ENCODE peak calls at places on chromosomes 12 and 14, in ten cellular contexts. R is HCT116, U is suprapubic skin, V is endothelial cell of umbilical vein, L is transverse colon, O is HepG2, D is stomach, Y is breast epithelium, N is spleen, S is H1. K is an unnamed sample.
A peak's percentile ranks its signal among the peaks of the same experiment; 100 is the strongest.

GRCh38 chr12:2363836-2364565 is 311.2 kb downstream of the CACNA1C start:
- DNase-seq in R (no peak), U (peak; percentile 20), V (no peak), L (peak; percentile 56), O (no peak), D (no peak), Y (no peak), N (no peak), S (no peak), K (peak; percentile 62)

GRCh38 chr12:100574262-100575074 is 984 bp downstream of the GAS2L3 start:
- DNase-seq in R (no peak), U (no peak), V (no peak), L (no peak), O (no peak), D (no peak), Y (no peak), N (no peak), S (no peak), K (no peak)

GRCh38 chr12:111596985-111597730 is 2.0 kb downstream of the ATXN2 start:
- DNase-seq in R (peak; percentile 59), U (no peak), V (peak; percentile 81), L (peak; percentile 68), O (peak; percentile 70), D (peak; percentile 65), Y (peak; percentile 43), N (peak; percentile 78), S (peak; percentile 63), K (peak; percentile 68)

GRCh38 chr12:12282761-12283160 is 15.9 kb upstream of the LRP6 start:
- DNase-seq in R (no peak), U (no peak), V (peak; percentile 53), L (no peak), O (no peak), D (no peak), Y (no peak), N (no peak), S (no peak), K (no peak)

GRCh38 chr12:123389560-123390351 is 5.8 kb downstream of the KMT5A start:
- DNase-seq in R (no peak), U (peak; percentile 84), V (peak; percentile 25), L (peak; percentile 79), O (peak; percentile 45), D (peak; percentile 67), Y (no peak), N (peak; percentile 90), S (peak; percentile 60), K (peak; percentile 68)

GRCh38 chr12:80272516-80272915 is 171.5 kb upstream of the PTPRQ start:
- DNase-seq in R (no peak), U (no peak), V (no peak), L (no peak), O (no peak), D (no peak), Y (no peak), N (no peak), S (no peak), K (no peak)

GRCh38 chr12:11981174-11981733 is 89.5 kb upstream of the BCL2L14 start:
- DNase-seq in R (no peak), U (no peak), V (no peak), L (no peak), O (no peak), D (no peak), Y (no peak), N (no peak), S (no peak), K (no peak)

GRCh38 chr12:41151789-41152188 is 36.3 kb upstream of the PDZRN4 start:
- DNase-seq in R (no peak), U (no peak), V (no peak), L (no peak), O (no peak), D (no peak), Y (no peak), N (no peak), S (no peak), K (no peak)

GRCh38 chr12:7001921-7002591 is 16.2 kb downstream of the LPCAT3 start:
- DNase-seq in R (no peak), U (no peak), V (no peak), L (no peak), O (no peak), D (no peak), Y (no peak), N (no peak), S (no peak), K (no peak)

GRCh38 chr12:51183816-51184215 is 10.9 kb upstream of the TFCP2 start:
- DNase-seq in R (no peak), U (no peak), V (no peak), L (peak; percentile 40), O (no peak), D (peak; percentile 57), Y (no peak), N (no peak), S (no peak), K (peak; percentile 53)

GRCh38 chr12:108856428-108857157 is 790 bp downstream of the SSH1 start:
- DNase-seq in R (no peak), U (peak; percentile 84), V (peak; percentile 49), L (peak; percentile 81), O (peak; percentile 25), D (peak; percentile 83), Y (no peak), N (peak; percentile 89), S (peak; percentile 67), K (peak; percentile 87)
- H3K4me1 ChIP-seq in R (peaks cover 73% of the 10 kb centered on the region), U (peaks cover 51% of the 10 kb centered on the region), V (peaks cover 46% of the 10 kb centered on the region), L (peaks cover 50% of the 10 kb centered on the region), O (peaks cover 32% of the 10 kb centered on the region), D (peaks cover 70% of the 10 kb centered on the region), Y (peaks cover 8% of the 10 kb centered on the region), N (peaks cover 76% of the 10 kb centered on the region), S (peaks cover 29% of the 10 kb centered on the region), K (peaks cover 63% of the 10 kb centered on the region)

GRCh38 chr12:117140397-117141096 is 41.3 kb upstream of the TESC start:
- DNase-seq in R (no peak), U (no peak), V (no peak), L (peak; percentile 26), O (no peak), D (peak; percentile 78), Y (no peak), N (no peak), S (no peak), K (no peak)

GRCh38 chr12:117142094-117142493 is 42.9 kb upstream of the TESC start:
- DNase-seq in R (no peak), U (no peak), V (no peak), L (no peak), O (no peak), D (no peak), Y (no peak), N (no peak), S (no peak), K (no peak)

GRCh38 chr12:117144599-117144998 is 45.4 kb upstream of the TESC start:
- DNase-seq in R (no peak), U (no peak), V (no peak), L (no peak), O (no peak), D (no peak), Y (no peak), N (no peak), S (no peak), K (no peak)

GRCh38 chr12:117141097-117141898 is 42.1 kb upstream of the TESC start:
- DNase-seq in R (no peak), U (no peak), V (no peak), L (no peak), O (no peak), D (no peak), Y (no peak), N (no peak), S (no peak), K (no peak)

DNA sequence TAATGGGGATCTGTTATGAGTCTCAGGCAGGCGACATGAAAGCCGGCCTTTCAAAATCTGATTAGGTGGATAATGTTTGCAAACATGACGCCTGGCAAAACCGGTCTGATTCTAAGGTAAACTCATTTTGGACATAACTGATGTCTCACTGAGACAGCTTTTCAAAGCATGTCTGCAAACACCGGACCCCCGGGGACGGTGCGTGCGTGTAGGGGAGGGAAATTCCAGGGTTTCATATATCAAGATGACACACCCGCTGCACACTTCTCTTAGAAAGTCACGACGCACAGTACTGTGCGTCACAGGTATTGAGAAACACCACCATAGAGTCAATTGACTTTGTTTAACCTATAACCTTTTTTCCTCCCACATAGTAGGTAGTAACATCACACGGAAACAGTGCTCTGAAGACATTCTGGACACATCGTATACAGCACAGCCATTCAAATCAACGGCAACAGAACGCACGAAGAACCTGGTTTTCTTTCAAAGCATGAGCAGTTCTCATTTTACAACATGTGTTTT is 43.9 kb upstream of the TESC start:
- DNase-seq in R (no peak), U (no peak), V (no peak), L (no peak), O (peak; percentile 92), D (peak; percentile 64), Y (no peak), N (no peak), S (no peak), K (no peak)
- TF ChIP-seq POLR2AphosphoS5 in R (no peak), U (no peak), V (no peak), L (no peak), O (no peak), D (no peak), Y (no peak), N (no peak), S (no peak), K (no peak)

DNA sequence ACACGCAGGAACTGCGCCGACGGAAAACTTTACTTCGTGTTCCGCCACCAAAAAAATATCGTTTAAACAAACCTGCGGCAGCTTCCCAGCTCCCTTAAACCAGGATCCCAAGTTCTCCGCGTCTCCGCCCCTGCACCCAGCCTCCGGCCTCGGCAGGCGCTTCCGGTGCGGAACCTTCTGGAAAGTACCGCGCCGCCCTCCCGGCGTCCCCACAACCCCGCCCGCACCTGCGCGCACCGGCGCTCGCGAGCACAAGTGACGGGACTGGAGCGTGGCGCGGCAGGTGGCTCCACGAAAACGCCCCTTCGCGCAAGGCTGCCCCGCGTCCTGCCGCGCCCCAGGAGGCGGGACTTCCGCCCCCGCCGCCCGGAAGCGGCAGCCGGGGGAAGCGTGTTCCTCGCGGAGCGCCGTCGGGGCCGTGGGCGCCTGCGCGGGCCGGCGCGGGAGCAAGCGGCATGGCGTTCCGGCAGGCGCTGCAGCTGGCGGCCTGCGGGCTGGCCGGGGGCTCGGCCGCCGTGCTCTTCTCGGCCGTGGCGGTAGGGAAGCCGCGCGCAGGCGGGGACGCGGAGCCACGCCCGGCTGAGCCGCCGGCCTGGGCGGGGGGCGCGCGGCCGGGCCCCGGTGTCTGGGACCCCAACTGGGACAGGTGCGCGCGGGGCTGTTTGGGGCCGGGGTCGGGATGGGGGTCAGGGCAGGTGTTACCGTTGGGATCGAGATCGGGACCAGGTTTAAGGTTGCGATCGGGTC is at the start of gene PGAM5:
- DNase-seq in R (peak; percentile 66), U (no peak), V (peak; percentile 82), L (peak; percentile 93), O (peak; percentile 72), D (peak; percentile 93), Y (peak; percentile 78), N (peak; percentile 97), S (peak; percentile 78), K (peak; percentile 85)
- TF ChIP-seq POLR2A in R (no peak), U (peak; percentile 51), V (peak; percentile 88), L (peak; percentile 78), O (peak; percentile 58), D (no peak), Y (no peak), N (no peak), S (no peak), K (no peak)

GRCh38 chr14:68401855-68402254 is 391.0 kb downstream of the ZFP36L1 start:
- DNase-seq in R (no peak), U (no peak), V (no peak), L (no peak), O (no peak), D (no peak), Y (no peak), N (no peak), S (no peak), K (no peak)
- H3K4me1 ChIP-seq in R (peaks cover 12% of the 10 kb centered on the region), U (peaks cover 84% of the 10 kb centered on the region), V (peaks cover 8% of the 10 kb centered on the region), L (peaks cover 26% of the 10 kb centered on the region), O (peaks cover 13% of the 10 kb centered on the region), D (peaks cover 73% of the 10 kb centered on the region), Y (peaks cover 44% of the 10 kb centered on the region), N (peaks cover 78% of the 10 kb centered on the region), S (no peaks in the 10 kb centered on the region), K (no peaks in the 10 kb centered on the region)